ENCODE peak calls at places on chromosomes 5 and 9, in four cellular contexts. F, N, S and T are unnamed samples.

GRCh38 chr5:55324815-55325418 is 17.1 kb downstream of the MTREX start:
- DNase-seq in S (no peak), N (peak; percentile 73), F (peak; percentile 22), T (peak; percentile 53)

GRCh38 chr9:87613265-87614111 is 112.4 kb upstream of the CTSL start:
- DNase-seq in N (no peak), S (no peak), F (no peak), T (no peak)

GRCh38 chr5:148807845-148808244 is 18.6 kb upstream of the ADRB2 start:
- DNase-seq in S (no peak), F (no peak), N (no peak), T (no peak)

GRCh38 chr5:67437905-67438845 is 241.6 kb upstream of the CD180 start:
- DNase-seq in N (peak; percentile 69), S (no peak), F (no peak), T (no peak)

GRCh38 chr5:143037071-143037470 is 266.9 kb downstream of the ARHGAP26 start:
- DNase-seq in S (no peak), F (no peak), N (no peak), T (no peak)

GRCh38 chr5:159764283-159764927 is 151.9 kb upstream of the ADRA1B start:
- DNase-seq in S (no peak), N (peak; percentile 89), F (no peak), T (peak; percentile 36)

GRCh38 chr9:121886759-121887485 is 206.2 kb downstream of the TTLL11 start:
- DNase-seq in F (no peak), N (peak; percentile 46), S (no peak), T (no peak)

GRCh38 chr5:38831909-38832308 is 13.9 kb upstream of the OSMR start:
- DNase-seq in N (peak; percentile 70), F (peak; percentile 40), S (no peak), T (peak; percentile 61)

GRCh38 chr9:130172161-130172857 is at the start of gene NCS1:
- DNase-seq in S (peak; percentile 31), N (peak; percentile 63), F (peak; percentile 99), T (peak; percentile 53)

GRCh38 chr5:92641031-92641962 is 939.7 kb downstream of the NR2F1-AS1 start:
- DNase-seq in N (peak; percentile 80), S (no peak), F (peak; percentile 50), T (peak; percentile 81)

GRCh38 chr9:2723666-2724065 is 6.4 kb downstream of the KCNV2 start:
- DNase-seq in F (peak; percentile 46), S (no peak), N (no peak), T (no peak)

GRCh38 chr9:112074250-112075008 is 100.7 kb downstream of the SUSD1 start:
- DNase-seq in N (peak; percentile 100), S (peak; percentile 29), F (peak; percentile 53), T (peak; percentile 87)

GRCh38 chr9:130207241-130207992 is 35.2 kb downstream of the NCS1 start:
- DNase-seq in N (no peak), S (no peak), F (no peak), T (no peak)

GRCh38 chr9:71990466-71990865 is 69.9 kb downstream of the C9orf57 start:
- DNase-seq in S (no peak), N (no peak), F (no peak), T (no peak)

GRCh38 chr5:181044662-181045305 is 4.7 kb downstream of the BTNL9 start:
- DNase-seq in S (no peak), N (no peak), F (no peak), T (no peak)

GRCh38 chr5:57724836-57725235 is 242.2 kb upstream of the ACTBL2 start:
- DNase-seq in N (no peak), F (no peak), S (no peak), T (no peak)

GRCh38 chr9:36839131-36839885 is 194.8 kb downstream of the PAX5 start:
- DNase-seq in F (no peak), S (no peak), N (no peak), T (no peak)

GRCh38 chr5:1552469-1553255 is 28.9 kb upstream of the LPCAT1 start:
- DNase-seq in S (no peak), F (no peak), N (peak; percentile 39), T (no peak)

GRCh38 chr9:98222885-98223640 is 30.6 kb upstream of the CORO2A start:
- DNase-seq in N (peak; percentile 97), S (no peak), F (no peak), T (peak; percentile 99)

GRCh38 chr9:86600291-86600690 is 246.1 kb upstream of the TUT7 start:
- DNase-seq in S (no peak), F (no peak), N (no peak), T (peak; percentile 75)

GRCh38 chr9:116287721-116288120 is 134.1 kb downstream of the PAPPA start:
- DNase-seq in S (no peak), N (peak; percentile 47), F (no peak), T (peak; percentile 45)

GRCh38 chr9:92642599-92642998 is 27.3 kb downstream of the IPPK start:
- DNase-seq in S (no peak), N (no peak), F (no peak), T (no peak)

GRCh38 chr5:14659821-14660607 is 4.5 kb upstream of the OTULIN start:
- DNase-seq in S (no peak), F (no peak), N (peak; percentile 59), T (peak; percentile 92)

GRCh38 chr9:130396581-130396980 is 48.2 kb upstream of the ASS1 start:
- DNase-seq in F (peak; percentile 62), S (no peak), N (no peak), T (no peak)

GRCh38 chr9:784916-785315 is 56.6 kb upstream of the DMRT1 start:
- DNase-seq in S (no peak), N (no peak), F (no peak), T (no peak)

GRCh38 chr5:18797241-18797640 is 1163.0 kb downstream of the TAF11L14 start:
- DNase-seq in S (no peak), F (no peak), N (no peak), T (no peak)

GRCh38 chr9:111959960-111960359 is 63.3 kb downstream of the UGCG start:
- DNase-seq in F (no peak), N (peak; percentile 56), S (no peak), T (no peak)

DNA sequence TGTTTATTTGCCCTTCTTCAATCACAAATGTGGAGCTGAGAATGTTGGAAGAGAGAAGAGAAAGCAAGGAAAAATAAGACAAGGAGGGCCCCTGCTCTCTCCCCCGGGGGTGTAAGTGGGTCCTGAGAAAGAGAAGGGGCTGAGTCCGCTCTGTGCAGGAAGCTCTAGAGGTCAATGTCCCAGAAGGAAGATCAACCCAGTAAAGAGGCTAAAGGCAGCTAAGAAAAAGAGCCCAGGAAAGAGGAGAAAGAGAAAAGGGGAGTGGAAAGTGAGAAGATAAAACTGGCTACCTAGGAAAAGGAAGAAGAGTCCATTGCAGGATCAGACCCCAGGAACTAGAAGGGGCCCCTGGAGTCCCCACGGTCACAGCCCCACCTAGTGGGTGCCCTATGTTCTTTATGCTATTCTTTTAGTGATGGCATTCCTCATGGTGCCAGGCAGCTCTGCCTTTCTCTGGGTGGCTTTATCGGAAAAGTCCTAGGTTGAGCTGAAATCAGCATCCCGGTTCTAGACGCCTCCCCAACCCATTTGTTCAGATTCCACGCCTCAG is 583.4 kb downstream of the ACTL7B start:
- DNase-seq in F (peak; percentile 40), N (peak; percentile 73), S (peak; percentile 6), T (peak; percentile 73)
- TF ChIP-seq CTCF in F (peak; percentile 58), N (peak; percentile 65), S (peak; percentile 50), T (peak; percentile 79)

GRCh38 chr5:179141867-179142266 is 81.7 kb downstream of the ZNF354C start:
- DNase-seq in S (no peak), F (peak; percentile 56), N (no peak), T (no peak)

GRCh38 chr5:179146277-179146676 is 86.1 kb downstream of the ZNF354C start:
- DNase-seq in S (no peak), N (no peak), F (no peak), T (no peak)

GRCh38 chr5:179140293-179140692 is 80.1 kb downstream of the ZNF354C start:
- DNase-seq in F (no peak), S (no peak), N (no peak), T (no peak)

GRCh38 chr5:179142434-179143198 is 82.4 kb downstream of the ZNF354C start:
- DNase-seq in S (no peak), N (peak; percentile 82), F (peak; percentile 73), T (peak; percentile 6)

DNA sequence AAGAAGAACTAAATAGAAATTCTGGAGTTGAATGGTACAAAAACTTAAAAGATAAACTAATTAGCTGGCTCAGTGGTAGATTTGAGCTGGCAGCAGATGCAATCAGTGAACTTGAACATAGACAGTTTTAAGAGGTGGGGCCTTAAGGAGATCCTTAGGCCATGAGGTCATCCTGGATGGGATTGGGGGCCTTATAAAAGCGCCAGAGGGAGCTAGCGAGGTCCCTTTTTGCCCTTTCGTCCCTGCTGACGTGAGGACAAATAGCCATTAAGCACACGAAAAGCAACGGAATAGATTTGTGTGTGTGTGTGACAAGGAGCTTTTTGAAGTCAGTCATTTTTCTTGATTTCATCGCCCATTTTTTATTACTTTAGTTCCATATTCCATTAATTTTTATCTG is 83.3 kb downstream of the ZNF354C start:
- DNase-seq in S (no peak), N (peak; percentile 31), F (no peak), T (no peak)
- TF ChIP-seq CTCF in S (no peak), N (no peak), F (no peak), T (no peak)

DNA sequence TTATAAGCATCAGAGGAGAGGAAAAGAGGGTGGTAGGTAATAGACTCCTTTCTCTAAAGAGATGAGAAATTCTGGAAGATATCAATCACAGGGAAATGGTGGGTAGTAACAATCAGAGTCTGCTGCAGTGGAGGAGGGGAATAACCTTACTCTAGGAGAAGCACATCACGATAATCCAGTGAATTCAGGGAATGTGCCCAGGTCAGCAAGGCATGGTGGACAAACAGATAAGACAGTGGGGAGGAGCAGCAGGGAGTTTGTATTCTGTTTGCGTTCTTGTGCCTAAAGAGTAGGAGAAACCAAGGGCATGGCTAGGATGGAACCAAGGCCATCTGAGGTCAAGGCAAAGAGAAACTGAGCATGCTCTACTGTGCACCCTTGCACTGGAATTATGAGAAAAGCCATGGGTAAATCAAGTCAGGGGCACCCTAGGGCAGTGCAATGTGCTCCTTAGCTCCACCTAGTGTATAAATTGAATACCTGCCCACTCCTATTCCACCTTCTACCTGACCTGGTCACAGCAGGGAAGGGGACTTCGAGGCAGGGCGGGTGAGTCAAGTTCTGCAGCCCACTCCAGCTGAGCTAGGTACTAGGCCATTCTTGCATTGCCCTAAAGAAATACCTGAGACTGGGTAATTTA is 31.6 kb downstream of the RETREG1 start:
- DNase-seq in F (no peak), S (no peak), N (no peak), T (peak; percentile 24)
- TF ChIP-seq CTCF in F (peak; percentile 50), S (no peak), N (peak; percentile 47), T (peak; percentile 62)

GRCh38 chr9:114503522-114504340 is 1.5 kb downstream of the WHRN start:
- DNase-seq in S (no peak), N (no peak), F (no peak), T (no peak)

GRCh38 chr9:114506082-114506390 is 763 bp upstream of the WHRN start:
- DNase-seq in N (no peak), S (no peak), F (no peak), T (no peak)

GRCh38 chr9:114503009-114503408 is 2.3 kb downstream of the WHRN start:
- DNase-seq in F (no peak), S (no peak), N (no peak), T (no peak)

GRCh38 chr9:114505187-114506081 is at the start of gene WHRN:
- DNase-seq in F (peak; percentile 95), S (peak; percentile 68), N (peak; percentile 83), T (peak; percentile 86)

GRCh38 chr9:114504341-114505186 is 709 bp downstream of the WHRN start:
- DNase-seq in S (no peak), F (peak; percentile 78), N (peak; percentile 23), T (no peak)
- TF ChIP-seq CTCF in S (no peak), F (peak; percentile 54), N (peak; percentile 10), T (no peak)

GRCh38 chr9:127224178-127224882 is 40.2 kb upstream of the GARNL3 start:
- DNase-seq in S (peak; percentile 88), F (peak; percentile 99), N (peak; percentile 80), T (peak; percentile 74)
- TF ChIP-seq CTCF in S (no peak), F (peak; percentile 38), N (peak; percentile 17), T (no peak)